ENCODE peak calls at places on chromosome 3, in four cellular contexts. One of them, this sample, is unnamed.
A peak's percentile ranks its signal among the peaks of the same experiment; 100 is the strongest.

GRCh38 chr3:159169828-159170227 is 368.0 kb downstream of the MFSD1 start:
- DNase-seq in K562: no peak
- DNase-seq in SK-N-SH: no peak
- DNase-seq in HepG2: peak; percentile 3
- DNase-seq in this sample: no peak

GRCh38 chr3:53460313-53460712 is 34.1 kb upstream of the CACNA1D start:
- DNase-seq in K562: no peak
- DNase-seq in HepG2: no peak
- DNase-seq in SK-N-SH: no peak
- DNase-seq in this sample: no peak

GRCh38 chr3:46673151-46674030 is 20.1 kb downstream of the ALS2CL start:
- DNase-seq in HepG2: no peak
- DNase-seq in K562: no peak
- DNase-seq in SK-N-SH: no peak
- DNase-seq in this sample: no peak

GRCh38 chr3:46861293-46861995 is 1.8 kb downstream of the MYL3 start:
- DNase-seq in K562: peak; percentile 46
- DNase-seq in SK-N-SH: no peak
- DNase-seq in HepG2: peak; percentile 18
- DNase-seq in this sample: no peak

GRCh38 chr3:37653466-37653865 is 208.2 kb upstream of the CTDSPL start:
- DNase-seq in K562: no peak
- DNase-seq in HepG2: no peak
- DNase-seq in SK-N-SH: no peak
- DNase-seq in this sample: no peak

GRCh38 chr3:31235062-31235704 is 297.5 kb upstream of the STT3B start:
- DNase-seq in SK-N-SH: peak; percentile 75
- DNase-seq in K562: no peak
- DNase-seq in HepG2: no peak
- DNase-seq in this sample: no peak

GRCh38 chr3:198071602-198072285 is 111.7 kb downstream of the LMLN start:
- DNase-seq in HepG2: peak; percentile 59
- DNase-seq in SK-N-SH: no peak
- DNase-seq in K562: peak; percentile 37
- DNase-seq in this sample: peak; percentile 9

GRCh38 chr3:9214599-9214998 is 34.8 kb downstream of the SRGAP3 start:
- DNase-seq in HepG2: no peak
- DNase-seq in K562: no peak
- DNase-seq in SK-N-SH: no peak
- DNase-seq in this sample: no peak

GRCh38 chr3:71226565-71227281 is 356.8 kb downstream of the FOXP1 start:
- DNase-seq in SK-N-SH: no peak
- DNase-seq in K562: peak; percentile 15
- DNase-seq in HepG2: no peak
- DNase-seq in this sample: peak; percentile 28

GRCh38 chr3:147661916-147662315 is 252.8 kb downstream of the ZIC1 start:
- DNase-seq in SK-N-SH: no peak
- DNase-seq in K562: no peak
- DNase-seq in HepG2: no peak
- DNase-seq in this sample: no peak

GRCh38 chr3:44914936-44915335 is 40.5 kb downstream of the TGM4 start:
- DNase-seq in HepG2: no peak
- DNase-seq in K562: peak; percentile 56
- DNase-seq in SK-N-SH: peak; percentile 45
- DNase-seq in this sample: no peak

GRCh38 chr3:194691481-194692281 is 6.0 kb downstream of the FAM43A start:
- DNase-seq in HepG2: no peak
- DNase-seq in K562: no peak
- DNase-seq in SK-N-SH: peak; percentile 83
- DNase-seq in this sample: peak; percentile 85

GRCh38 chr3:16739416-16740091 is 134.3 kb upstream of the DAZL start:
- DNase-seq in SK-N-SH: no peak
- DNase-seq in K562: no peak
- DNase-seq in HepG2: no peak
- DNase-seq in this sample: no peak

GRCh38 chr3:32757618-32758374 is 60.0 kb upstream of the TRIM71 start:
- DNase-seq in SK-N-SH: no peak
- DNase-seq in HepG2: peak; percentile 50
- DNase-seq in K562: peak; percentile 40
- DNase-seq in this sample: no peak

GRCh38 chr3:171138027-171138426 is 111.5 kb upstream of the SLC2A2 start:
- DNase-seq in HepG2: no peak
- DNase-seq in SK-N-SH: no peak
- DNase-seq in K562: no peak
- DNase-seq in this sample: no peak

GRCh38 chr3:38157562-38157961 is 7.8 kb upstream of the OXSR1 start:
- DNase-seq in HepG2: no peak
- DNase-seq in SK-N-SH: no peak
- DNase-seq in K562: no peak
- DNase-seq in this sample: no peak

GRCh38 chr3:4416961-4417360 is 50.1 kb downstream of the SUMF1 start:
- DNase-seq in SK-N-SH: peak; percentile 45
- DNase-seq in K562: no peak
- DNase-seq in HepG2: no peak
- DNase-seq in this sample: no peak

GRCh38 chr3:14730703-14731102 is 55.8 kb downstream of the C3orf20 start:
- DNase-seq in HepG2: no peak
- DNase-seq in K562: no peak
- DNase-seq in SK-N-SH: no peak
- DNase-seq in this sample: no peak

GRCh38 chr3:197896421-197896820 is 53.6 kb upstream of the RPL35A start:
- DNase-seq in SK-N-SH: no peak
- DNase-seq in HepG2: no peak
- DNase-seq in K562: no peak
- DNase-seq in this sample: no peak

GRCh38 chr3:74351213-74351612 is 263.2 kb downstream of the CNTN3 start:
- DNase-seq in SK-N-SH: no peak
- DNase-seq in K562: no peak
- DNase-seq in HepG2: no peak
- DNase-seq in this sample: no peak

GRCh38 chr3:36648241-36649034 is 115.9 kb downstream of the DCLK3 start:
- DNase-seq in HepG2: no peak
- DNase-seq in K562: no peak
- DNase-seq in SK-N-SH: no peak
- DNase-seq in this sample: peak; percentile 7

GRCh38 chr3:172522871-172523818 is at the start of gene TNFSF10:
- DNase-seq in HepG2: peak; percentile 37
- DNase-seq in K562: no peak
- DNase-seq in SK-N-SH: no peak
- DNase-seq in this sample: peak; percentile 76

GRCh38 chr3:156635034-156635433 is 39.4 kb upstream of the TIPARP start:
- DNase-seq in SK-N-SH: no peak
- DNase-seq in K562: no peak
- DNase-seq in HepG2: no peak
- DNase-seq in this sample: no peak

GRCh38 chr3:194584866-194585265 is 48.4 kb downstream of the TMEM44 start:
- DNase-seq in HepG2: no peak
- DNase-seq in K562: no peak
- DNase-seq in SK-N-SH: no peak
- DNase-seq in this sample: no peak

GRCh38 chr3:159234306-159234705 is 432.5 kb downstream of the MFSD1 start:
- DNase-seq in K562: no peak
- DNase-seq in HepG2: no peak
- DNase-seq in SK-N-SH: no peak
- DNase-seq in this sample: no peak

GRCh38 chr3:173465112-173465511 is 67.6 kb downstream of the NLGN1 start:
- DNase-seq in K562: no peak
- DNase-seq in SK-N-SH: no peak
- DNase-seq in HepG2: no peak
- DNase-seq in this sample: no peak

GRCh38 chr3:155079795-155080546 is at the start of gene MME:
- DNase-seq in HepG2: no peak
- DNase-seq in SK-N-SH: peak; percentile 76
- DNase-seq in K562: peak; percentile 22
- DNase-seq in this sample: no peak

GRCh38 chr3:30502051-30502741 is 104.2 kb upstream of the TGFBR2 start:
- DNase-seq in HepG2: no peak
- DNase-seq in K562: no peak
- DNase-seq in SK-N-SH: no peak
- DNase-seq in this sample: no peak

GRCh38 chr3:172142074-172143059 is 103.0 kb downstream of the FNDC3B start:
- DNase-seq in K562: peak; percentile 19
- DNase-seq in HepG2: no peak
- DNase-seq in SK-N-SH: no peak
- DNase-seq in this sample: peak; percentile 94

GRCh38 chr3:133522036-133522435 is 51.5 kb upstream of the CDV3 start:
- DNase-seq in HepG2: no peak
- DNase-seq in SK-N-SH: no peak
- DNase-seq in K562: no peak
- DNase-seq in this sample: peak; percentile 16

GRCh38 chr3:134618473-134618860 is 32.4 kb downstream of the KY start:
- DNase-seq in K562: no peak
- DNase-seq in HepG2: no peak
- DNase-seq in SK-N-SH: peak; percentile 47
- DNase-seq in this sample: no peak

GRCh38 chr3:64801856-64802255 is 114.1 kb upstream of the ADAMTS9 start:
- DNase-seq in HepG2: no peak
- DNase-seq in K562: no peak
- DNase-seq in SK-N-SH: no peak
- DNase-seq in this sample: no peak

GRCh38 chr3:143476965-143477640 is 357.5 kb downstream of the CHST2 start:
- DNase-seq in K562: no peak
- DNase-seq in SK-N-SH: no peak
- DNase-seq in HepG2: no peak
- DNase-seq in this sample: no peak

GRCh38 chr3:170222647-170223541 is 670 bp downstream of the PRKCI start:
- DNase-seq in SK-N-SH: peak; percentile 72
- DNase-seq in HepG2: peak; percentile 12
- DNase-seq in K562: peak; percentile 76
- DNase-seq in this sample: no peak

DNA sequence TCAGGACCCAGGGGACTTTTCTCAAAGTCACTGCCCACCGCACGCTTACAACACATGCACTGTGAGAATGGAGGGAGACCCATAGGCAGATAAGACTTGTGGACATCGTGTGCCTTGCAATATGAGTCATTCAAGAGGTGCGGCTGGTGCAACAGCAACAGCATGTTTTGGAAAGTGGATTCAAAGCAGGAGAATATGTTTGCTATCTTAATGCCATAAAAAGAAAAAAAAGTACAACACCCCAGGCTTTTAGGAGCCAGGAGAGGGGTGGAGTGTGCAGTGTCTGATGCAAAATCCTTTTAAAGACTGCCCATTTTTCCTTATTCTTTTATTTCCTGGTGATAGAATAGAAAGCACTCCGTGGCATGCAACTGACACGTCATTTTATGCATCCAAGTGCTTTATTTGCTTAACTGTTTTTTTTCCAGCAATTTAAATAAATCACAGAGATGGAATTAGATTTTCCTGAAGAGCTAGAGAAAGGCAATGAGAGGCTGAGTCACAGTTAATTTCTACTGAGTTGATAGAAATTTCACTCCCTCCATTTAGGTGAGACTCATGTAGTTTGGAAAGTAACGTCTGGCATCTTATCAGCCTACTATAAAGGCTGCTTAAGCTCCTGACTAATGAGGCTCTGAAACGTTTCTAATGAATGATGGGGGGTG is 96.3 kb downstream of the NSUN3 start:
- DNase-seq in SK-N-SH: no peak
- DNase-seq in K562: no peak
- DNase-seq in HepG2: peak; percentile 2
- DNase-seq in this sample: no peak
- TF ChIP-seq NFIC in SK-N-SH: no peak
- TF ChIP-seq NFIC in K562: no peak
- TF ChIP-seq NFIC in HepG2: no peak
- TF ChIP-seq NFIC in this sample: no peak

DNA sequence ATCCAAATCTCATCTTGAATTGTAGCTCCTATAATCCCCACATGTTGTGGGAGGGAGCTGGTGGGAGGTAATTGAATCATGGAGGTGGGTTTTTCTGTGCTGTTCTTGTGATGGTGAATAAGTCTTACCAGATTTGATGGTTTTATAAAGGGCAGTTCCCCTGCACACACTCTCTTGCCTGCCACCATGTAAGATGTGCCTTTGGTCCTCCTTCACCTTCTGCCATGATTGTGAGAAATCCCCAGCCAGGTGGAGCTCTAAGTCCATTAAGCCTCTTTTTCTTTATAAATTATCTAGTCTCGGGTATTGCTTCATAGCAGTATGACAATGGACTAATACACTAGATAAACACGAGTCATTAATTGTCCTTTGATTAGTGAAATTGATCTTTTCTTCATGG is 214.5 kb upstream of the CFAP20DC start:
- DNase-seq in SK-N-SH: no peak
- DNase-seq in K562: no peak
- DNase-seq in HepG2: no peak
- DNase-seq in this sample: no peak
- TF ChIP-seq CTCF in SK-N-SH: no peak
- TF ChIP-seq CTCF in K562: no peak
- TF ChIP-seq CTCF in HepG2: no peak
- TF ChIP-seq CTCF in this sample: no peak

DNA sequence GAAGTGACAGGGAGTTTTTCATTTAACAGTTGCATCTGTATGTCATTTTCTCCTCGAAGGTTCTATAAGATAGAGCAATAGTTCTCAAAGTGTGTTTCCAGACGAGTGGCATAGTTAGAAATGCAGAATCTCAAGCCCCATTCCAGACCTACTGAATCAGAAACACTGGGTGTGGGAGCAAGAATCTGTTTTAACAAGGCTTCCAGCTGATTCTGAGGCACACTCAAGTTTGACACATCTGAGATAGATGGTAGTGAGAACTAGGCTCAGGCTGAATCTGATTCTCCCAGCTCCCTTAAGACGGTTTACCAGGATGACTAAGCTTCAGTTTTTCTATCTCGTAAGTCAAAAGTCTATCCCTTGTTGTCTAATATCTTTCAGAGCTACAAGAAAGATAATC is 159.8 kb upstream of the NUDT16 start:
- DNase-seq in SK-N-SH: no peak
- DNase-seq in HepG2: no peak
- DNase-seq in K562: no peak
- DNase-seq in this sample: no peak
- TF ChIP-seq NFIC in SK-N-SH: no peak
- TF ChIP-seq NFIC in HepG2: no peak
- TF ChIP-seq NFIC in K562: no peak
- TF ChIP-seq NFIC in this sample: no peak

DNA sequence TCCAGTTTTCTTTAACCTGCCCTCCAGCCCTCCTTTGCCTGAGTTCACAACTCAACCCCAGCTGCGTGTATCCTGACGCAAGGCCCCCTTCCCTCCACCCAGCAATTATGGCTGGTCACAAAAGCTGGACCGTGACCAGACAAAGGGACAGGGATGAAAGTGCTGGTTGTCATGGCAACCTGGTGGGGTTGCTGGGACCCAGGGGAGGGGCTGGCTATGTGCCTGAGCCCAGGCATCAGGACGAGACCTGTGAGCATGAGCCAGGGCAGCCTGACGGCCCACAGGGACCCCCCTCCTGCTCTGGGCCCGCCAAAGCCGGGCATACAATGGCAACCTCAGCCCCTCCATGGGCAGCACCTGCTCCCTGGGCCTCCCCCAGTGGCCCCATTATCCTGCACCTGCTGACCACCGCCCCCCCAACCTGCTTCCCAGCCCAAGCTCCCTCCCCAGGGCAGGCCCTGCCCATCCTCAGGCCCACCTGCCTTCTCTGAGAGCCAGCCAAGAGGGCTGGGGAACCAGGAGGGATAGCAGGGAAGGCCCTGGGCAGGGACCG is 4.5 kb upstream of the DNAH1 start:
- DNase-seq in HepG2: no peak
- DNase-seq in K562: peak; percentile 23
- DNase-seq in SK-N-SH: peak; percentile 93
- DNase-seq in this sample: no peak
- TF ChIP-seq CTCF in HepG2: no peak
- TF ChIP-seq CTCF in K562: no peak
- TF ChIP-seq CTCF in SK-N-SH: no peak
- TF ChIP-seq CTCF in this sample: no peak

This sample was measured in GM12878.